ENCODE peak calls at places on chromosomes 3 and 15, in ten cellular contexts. S, R, H, L, U, Y, Z, D, C and Q are unnamed samples.

GRCh38 chr15:95556866-95557225 is 773.7 kb upstream of the NR2F2 start:
- DNase-seq in C (no peak), S (no peak), Z (no peak), H (no peak), U (no peak), R (no peak), D (no peak), Y (peak), L (peak), Q (no peak)

GRCh38 chr15:47750030-47750739 is 32.9 kb downstream of the SEMA6D start:
- DNase-seq in L (peak), D (no peak), U (no peak), H (no peak), Y (no peak), C (no peak), S (peak), R (no peak), Z (peak), Q (peak)

GRCh38 chr3:123067689-123068226 is 933 bp downstream of the PDIA5 start:
- DNase-seq in Y (peak), U (no peak), C (no peak), L (no peak), D (no peak), R (no peak), S (no peak), H (no peak), Z (no peak), Q (no peak)

GRCh38 chr3:103048371-103048722 is 613.5 kb downstream of the ZPLD1 start:
- DNase-seq in D (no peak), S (no peak), U (no peak), Y (no peak), R (no peak), C (no peak), Z (peak), L (peak), H (no peak), Q (no peak)

GRCh38 chr15:50227076-50227475 is 38.5 kb downstream of the HDC start:
- DNase-seq in C (no peak), U (no peak), S (peak), D (no peak), Z (no peak), L (no peak), R (no peak), H (no peak), Y (no peak), Q (no peak)

GRCh38 chr3:10455515-10455914 is 49.9 kb downstream of the ATP2B2 start:
- DNase-seq in S (no peak), Z (no peak), C (no peak), R (no peak), H (no peak), U (no peak), L (no peak), D (no peak), Y (no peak), Q (no peak)

GRCh38 chr3:195256639-195257453 is 14.1 kb downstream of the XXYLT1 start:
- DNase-seq in C (peak), D (no peak), H (no peak), Y (no peak), S (no peak), Z (no peak), R (no peak), L (no peak), U (no peak), Q (no peak)

GRCh38 chr3:45218578-45219390 is 7.3 kb downstream of the TMEM158 start:
- DNase-seq in D (no peak), R (peak), S (peak), Y (no peak), U (no peak), L (peak), C (no peak), H (no peak), Z (peak), Q (peak)

GRCh38 chr15:89665449-89666146 is 10.3 kb upstream of the KIF7 start:
- DNase-seq in S (no peak), U (no peak), Z (no peak), D (peak), Y (peak), L (no peak), H (no peak), C (peak), R (peak), Q (no peak)

GRCh38 chr3:23666818-23667217 is 138.9 kb upstream of the UBE2E1 start:
- DNase-seq in L (no peak), C (no peak), D (no peak), H (no peak), R (no peak), S (no peak), Y (no peak), Z (peak), U (no peak), Q (no peak)

GRCh38 chr15:70328137-70329115 is 230.7 kb upstream of the TLE3 start:
- DNase-seq in Z (peak), R (peak), Y (no peak), D (peak), S (no peak), L (peak), H (no peak), C (no peak), U (no peak), Q (no peak)

GRCh38 chr15:68561146-68561545 is 17.6 kb upstream of the CORO2B start:
- DNase-seq in Z (no peak), H (no peak), D (no peak), R (peak), L (no peak), Y (no peak), S (no peak), U (no peak), C (peak), Q (no peak)

GRCh38 chr15:58666957-58667356 is 82.5 kb downstream of the ADAM10 start:
- DNase-seq in U (no peak), Y (no peak), L (no peak), R (no peak), Z (no peak), D (no peak), S (no peak), C (no peak), H (no peak), Q (peak)

GRCh38 chr15:43648649-43649429 is at the start of gene CATSPER2:
- DNase-seq in U (no peak), C (no peak), Y (no peak), Z (no peak), H (no peak), R (no peak), D (no peak), L (no peak), S (no peak), Q (no peak)

GRCh38 chr3:136251511-136251910 is 1.4 kb downstream of the PCCB start:
- DNase-seq in R (peak), L (no peak), D (no peak), Z (no peak), Y (peak), C (no peak), H (no peak), S (no peak), U (no peak), Q (peak)

GRCh38 chr15:82832601-82833209 is 23.3 kb downstream of the WHAMM start:
- DNase-seq in D (no peak), Y (peak), C (no peak), U (peak), S (peak), R (no peak), H (peak), Z (peak), L (peak), Q (peak)

GRCh38 chr15:65587094-65587493 is 23.8 kb downstream of the INTS14 start:
- DNase-seq in R (no peak), Y (no peak), H (no peak), U (no peak), Z (no peak), D (no peak), C (no peak), L (no peak), S (no peak), Q (no peak)

GRCh38 chr3:143910756-143911155 is 60.9 kb upstream of the DIPK2A start:
- DNase-seq in R (no peak), S (no peak), D (no peak), U (no peak), C (no peak), Z (no peak), Y (no peak), L (no peak), H (no peak), Q (peak)

GRCh38 chr3:46930945-46931403 is 45.6 kb downstream of the CCDC12 start:
- DNase-seq in S (no peak), H (no peak), D (peak), R (no peak), Z (no peak), L (no peak), C (no peak), U (no peak), Y (no peak), Q (no peak)

GRCh38 chr3:124557433-124558232 is 172.6 kb upstream of the UMPS start:
- DNase-seq in H (no peak), U (no peak), D (no peak), L (peak), S (no peak), Z (no peak), R (peak), Y (no peak), C (no peak), Q (peak)